ENCODE peak calls at places on chromosome 20, in four cellular contexts. F is K562, O is GM12878, A is HepG2. I is an unnamed sample.

GRCh38 chr20:4067600-4068261 is 52.4 kb upstream of the RNF24 start:
- DNase-seq in F (no peak), O (no peak), A (no peak), I (no peak)

GRCh38 chr20:49594143-49594928 is 26.4 kb upstream of the PTGIS start:
- DNase-seq in F (no peak), O (no peak), A (no peak), I (no peak)

GRCh38 chr20:40343390-40343789 is 345.6 kb downstream of the MAFB start:
- DNase-seq in F (no peak), O (no peak), A (no peak), I (no peak)

GRCh38 chr20:21102691-21103311 is 3.4 kb downstream of the LINC00237 start:
- DNase-seq in F (no peak), O (no peak), A (no peak), I (no peak)

GRCh38 chr20:45470262-45470931 is 844 bp downstream of the WFDC2 start:
- DNase-seq in F (no peak), O (no peak), A (no peak), I (no peak)

GRCh38 chr20:32556312-32557184 is 28.6 kb downstream of the NOL4L start:
- DNase-seq in F (no peak), O (no peak), A (no peak), I (no peak)

GRCh38 chr20:47727909-47728361 is 57.3 kb downstream of the SULF2 start:
- DNase-seq in F (no peak), O (no peak), A (no peak), I (no peak)

GRCh38 chr20:60254901-60255411 is 296.7 kb downstream of the CDH26 start:
- DNase-seq in F (no peak), O (no peak), A (no peak), I (no peak)

GRCh38 chr20:49482621-49483017 is at the start of gene KCNB1:
- DNase-seq in F (peak), O (no peak), A (peak), I (peak)

GRCh38 chr20:1185781-1186334 is 1.1 kb upstream of the TMEM74B start:
- DNase-seq in F (peak), O (no peak), A (peak), I (peak)

GRCh38 chr20:10673831-10674683 is at the start of gene JAG1:
- DNase-seq in F (peak), O (peak), A (peak), I (peak)

GRCh38 chr20:4247898-4248858 is 232.8 kb upstream of the RNF24 start:
- DNase-seq in F (no peak), O (no peak), A (no peak), I (no peak)

GRCh38 chr20:8322654-8323053 is 190.6 kb downstream of the PLCB1 start:
- DNase-seq in F (no peak), O (no peak), A (no peak), I (no peak)

GRCh38 chr20:8330316-8330784 is 198.3 kb downstream of the PLCB1 start:
- DNase-seq in F (no peak), O (no peak), A (no peak), I (no peak)

GRCh38 chr20:8326196-8326595 is 194.1 kb downstream of the PLCB1 start:
- DNase-seq in F (no peak), O (no peak), A (no peak), I (no peak)

GRCh38 chr20:8330785-8331699 is 199.0 kb downstream of the PLCB1 start:
- DNase-seq in F (no peak), O (no peak), A (peak), I (no peak)

GRCh38 chr20:8326899-8327298 is 194.8 kb downstream of the PLCB1 start:
- DNase-seq in F (no peak), O (no peak), A (no peak), I (no peak)
- TF ChIP-seq FOXK2 in F (no peak), O (no peak), A (no peak), I (no peak)

GRCh38 chr20:35316086-35316485 is 23.9 kb upstream of the FAM83C start:
- DNase-seq in F (no peak), O (no peak), A (no peak), I (no peak)

GRCh38 chr20:35319206-35320197 is 27.3 kb upstream of the FAM83C start:
- DNase-seq in F (peak), O (no peak), A (no peak), I (peak)

GRCh38 chr20:35317416-35317815 is 25.2 kb upstream of the FAM83C start:
- DNase-seq in F (no peak), O (no peak), A (no peak), I (no peak)

GRCh38 chr20:35318502-35319157 is 26.4 kb upstream of the FAM83C start:
- DNase-seq in F (no peak), O (no peak), A (peak), I (no peak)

GRCh38 chr20:35320396-35321126 is 28.3 kb upstream of the FAM83C start:
- DNase-seq in F (no peak), O (no peak), A (peak), I (no peak)
- TF ChIP-seq FOXM1 in F (no peak), O (no peak), A (no peak), I (no peak)

DNA sequence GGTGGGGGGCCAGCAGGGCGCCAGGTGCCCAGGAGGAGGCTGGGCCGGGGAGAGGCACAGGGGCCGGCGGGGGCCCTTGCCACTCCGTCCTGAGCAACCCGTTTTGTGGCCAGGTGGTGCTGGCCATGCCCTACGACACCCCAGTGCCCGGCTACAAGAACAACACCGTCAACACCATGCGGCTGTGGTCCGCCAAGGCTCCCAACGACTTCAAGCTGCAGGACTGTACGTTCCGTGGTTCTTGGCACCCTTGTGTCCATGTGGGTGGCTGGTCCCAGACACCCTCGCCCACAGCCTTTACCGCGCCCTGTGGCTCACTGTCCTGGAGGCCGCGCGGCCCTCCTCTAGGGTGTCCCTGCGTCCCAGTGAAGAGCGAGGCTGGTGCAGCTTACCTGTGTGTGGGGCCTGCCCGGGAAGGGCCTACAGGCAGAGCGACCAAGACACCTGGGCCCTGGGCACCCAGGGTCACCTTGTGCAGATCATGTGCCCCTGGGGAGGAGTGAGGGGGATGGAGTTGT is 28.7 kb downstream of the PYGB start:
- DNase-seq in F (no peak), O (no peak), A (no peak), I (no peak)
- TF ChIP-seq FOXK2 in F (no peak), O (no peak), A (no peak), I (no peak)

DNA sequence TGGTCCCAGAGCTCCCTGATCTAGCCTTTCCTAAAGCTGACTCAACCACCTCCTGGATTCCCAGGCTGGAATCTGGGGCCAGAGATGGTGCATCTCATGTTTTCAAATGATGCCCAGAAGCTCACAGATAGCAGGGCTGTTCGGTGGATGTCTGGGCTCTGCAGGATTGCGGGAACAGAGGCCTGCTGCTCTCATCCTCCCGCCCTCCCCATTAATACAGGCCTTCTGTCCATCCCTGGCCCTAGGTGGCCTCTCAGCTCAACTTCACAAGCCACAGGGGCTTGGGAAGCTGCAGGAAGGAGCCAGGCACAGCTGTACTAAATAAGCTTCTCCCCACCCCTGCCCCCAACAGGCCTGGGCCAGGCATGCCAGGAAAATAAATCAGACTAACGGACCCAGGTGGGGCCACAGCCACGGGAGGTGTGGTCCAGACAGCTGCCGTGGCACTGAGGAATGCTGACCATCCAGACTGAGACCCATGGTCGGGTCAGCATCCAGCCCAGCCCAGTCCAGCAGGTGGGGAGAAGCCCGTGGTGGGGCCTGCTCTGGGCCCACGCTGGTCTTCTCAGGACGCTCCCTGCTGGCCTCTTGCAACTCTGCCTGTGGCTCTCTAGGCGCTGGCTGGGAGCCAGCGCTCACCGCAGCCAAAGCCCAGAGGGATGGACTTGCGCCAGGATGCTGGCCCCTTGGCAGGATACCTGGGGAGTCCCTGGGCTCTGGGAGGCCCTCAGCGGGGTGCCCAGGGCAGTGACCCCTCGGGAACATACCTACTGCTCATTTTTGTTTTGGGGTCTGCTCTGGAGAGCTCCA is 8.5 kb upstream of the YTHDF1 start:
- DNase-seq in F (peak), O (no peak), A (peak), I (peak)
- TF ChIP-seq FOXM1 in F (no peak), O (no peak), A (no peak), I (no peak)

GRCh38 chr20:17735206-17735804 is 35.5 kb downstream of the BANF2 start:
- DNase-seq in F (no peak), O (no peak), A (no peak), I (no peak)
- TF ChIP-seq FOXK2 in F (no peak), O (no peak), A (no peak), I (no peak)

DNA sequence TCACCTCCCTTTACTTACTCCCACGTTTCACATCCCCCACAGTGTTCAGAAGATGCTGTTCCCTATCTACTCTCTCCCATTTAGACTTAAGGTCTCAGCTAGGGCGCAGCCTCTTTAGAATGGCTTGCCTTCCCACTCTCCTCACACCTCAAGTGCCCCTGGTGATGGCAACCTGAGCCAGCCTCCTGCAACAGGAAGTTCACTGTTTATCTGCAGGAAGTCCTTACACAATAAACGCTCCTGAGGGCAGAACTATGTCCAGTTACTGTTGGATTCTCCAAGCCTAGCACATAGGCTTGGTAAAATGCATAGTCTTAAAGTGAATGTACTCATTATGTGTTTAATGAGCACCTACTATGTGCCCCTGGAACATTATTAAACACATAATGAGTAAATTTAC is 21.9 kb upstream of the RAB22A start:
- DNase-seq in F (no peak), O (no peak), A (no peak), I (no peak)
- TF ChIP-seq FOXM1 in F (no peak), O (no peak), A (no peak), I (no peak)

GRCh38 chr20:5845686-5846651 is 95.8 kb downstream of the SHLD1 start:
- DNase-seq in F (no peak), O (peak), A (no peak), I (no peak)

GRCh38 chr20:5843054-5843731 is 93.0 kb downstream of the SHLD1 start:
- DNase-seq in F (no peak), O (peak), A (no peak), I (no peak)

GRCh38 chr20:5842465-5842864 is 92.3 kb downstream of the SHLD1 start:
- DNase-seq in F (no peak), O (no peak), A (no peak), I (no peak)

GRCh38 chr20:5841492-5841891 is 91.3 kb downstream of the SHLD1 start:
- DNase-seq in F (no peak), O (no peak), A (no peak), I (no peak)

DNA sequence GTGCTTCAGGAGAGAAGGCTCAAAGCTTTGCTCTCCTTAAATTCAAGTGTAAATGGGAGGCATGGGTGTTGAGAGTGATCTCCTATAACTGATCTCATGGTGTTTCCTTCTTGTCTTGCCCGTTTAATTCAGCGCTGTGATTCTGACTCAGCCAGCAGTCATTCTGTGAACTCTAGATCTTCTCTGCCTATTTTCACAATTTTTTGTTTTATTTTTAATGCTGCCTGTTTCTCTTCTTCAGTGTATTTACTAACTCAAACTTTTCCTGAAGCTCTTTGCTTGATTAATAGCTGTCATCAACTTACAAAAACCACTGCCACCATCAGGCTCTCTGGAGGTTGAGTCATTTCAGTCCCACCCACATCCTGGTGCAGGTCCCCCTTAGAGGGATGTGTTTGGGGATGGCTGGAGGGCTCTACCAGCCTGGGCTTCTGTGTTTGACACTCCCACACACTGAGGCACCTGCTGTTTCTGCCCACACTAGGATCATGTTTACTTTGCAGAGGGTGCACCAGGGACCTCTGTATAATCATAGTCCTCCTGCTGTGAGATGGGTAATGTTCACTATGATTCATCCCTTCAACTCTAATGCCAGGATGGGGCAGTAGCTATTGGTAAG is 94.0 kb downstream of the SHLD1 start:
- DNase-seq in F (no peak), O (peak), A (peak), I (no peak)
- TF ChIP-seq FOXK2 in F (no peak), O (no peak), A (no peak), I (no peak)

GRCh38 chr20:34539756-34540155 is 18.8 kb upstream of the MAP1LC3A start:
- DNase-seq in F (no peak), O (no peak), A (no peak), I (no peak)

GRCh38 chr20:34540596-34541263 is 17.8 kb upstream of the MAP1LC3A start:
- DNase-seq in F (no peak), O (no peak), A (no peak), I (no peak)

GRCh38 chr20:34536798-34537394 is 20.7 kb downstream of the DYNLRB1 start:
- DNase-seq in F (peak), O (no peak), A (peak), I (peak)

GRCh38 chr20:34537651-34538050 is 20.9 kb upstream of the MAP1LC3A start:
- DNase-seq in F (no peak), O (no peak), A (no peak), I (no peak)

DNA sequence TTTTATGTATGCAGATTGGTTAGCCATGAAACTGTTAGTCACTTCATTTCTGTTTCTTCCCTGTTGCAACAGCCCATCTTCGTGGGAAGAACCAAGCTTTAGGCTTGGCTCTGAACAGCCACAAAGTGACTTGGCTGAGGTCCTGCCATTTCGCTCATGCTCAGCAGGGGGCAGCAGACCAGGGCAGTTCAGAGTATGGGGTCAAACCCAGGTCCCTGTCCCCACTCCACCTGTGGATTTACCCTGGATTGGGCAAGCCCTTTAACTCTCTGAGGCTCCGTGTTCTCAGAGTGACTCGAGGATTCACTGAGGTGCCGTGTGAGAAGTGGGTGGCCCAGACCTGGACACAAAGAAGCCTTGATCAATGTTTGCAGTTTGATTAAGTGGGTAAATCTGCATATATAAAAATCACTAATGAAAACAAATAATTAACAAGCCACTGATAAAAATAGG is 19.8 kb upstream of the MAP1LC3A start:
- DNase-seq in F (peak), O (no peak), A (peak), I (peak)
- TF ChIP-seq FOXM1 in F (no peak), O (no peak), A (no peak), I (no peak)

GRCh38 chr20:38731738-38732113 is 7.4 kb downstream of the SLC32A1 start:
- DNase-seq in F (no peak), O (no peak), A (no peak), I (no peak)

GRCh38 chr20:38732981-38733380 is 8.7 kb downstream of the SLC32A1 start:
- DNase-seq in F (no peak), O (no peak), A (no peak), I (no peak)

GRCh38 chr20:38730167-38730988 is 6.1 kb downstream of the SLC32A1 start:
- DNase-seq in F (no peak), O (no peak), A (no peak), I (no peak)

GRCh38 chr20:38729767-38730166 is 5.5 kb downstream of the SLC32A1 start:
- DNase-seq in F (no peak), O (no peak), A (no peak), I (no peak)

GRCh38 chr20:38730989-38731737 is 6.9 kb downstream of the SLC32A1 start:
- DNase-seq in F (peak), O (no peak), A (peak), I (peak)
- TF ChIP-seq FOXK2 in F (no peak), O (no peak), A (no peak), I (no peak)

GRCh38 chr20:34302312-34302722 is 838 bp downstream of the AHCY start:
- DNase-seq in F (no peak), O (no peak), A (peak), I (peak)
- TF ChIP-seq FOXM1 in F (no peak), O (no peak), A (no peak), I (no peak)